ENCODE peak calls at places on chromosomes 7 and 10, in five cellular contexts. One of them, this sample, is unnamed.

GRCh38 chr7:63073736-63074135 is 924.9 kb upstream of the ZNF722 start:
- DNase-seq in T-helper 9 cell: no peak
- DNase-seq in activated T-helper 1 cell treated with anti-CD3 and anti-CD28 coated beads, Interleukin-12 subunit alpha, Interleukin-12 subunit beta, Interleukin-2, Interleukin-4 antibody, amounts not matched to agents 30 ng/mL and 10 ng/mL and 1 ng/mL, durations not matched to agents 14 hours and 24 hours and 36 hours: no peak
- DNase-seq in B cell: no peak
- DNase-seq in NCI-H1092 treated with DMSO at 0.1 percent for 48 hours: no peak
- DNase-seq in this sample: no peak

GRCh38 chr10:3761916-3762708 is 22.9 kb downstream of the KLF6 start:
- DNase-seq in T-helper 9 cell: no peak
- DNase-seq in activated T-helper 1 cell treated with anti-CD3 and anti-CD28 coated beads, Interleukin-12 subunit alpha, Interleukin-12 subunit beta, Interleukin-2, Interleukin-4 antibody, amounts not matched to agents 30 ng/mL and 10 ng/mL and 1 ng/mL, durations not matched to agents 14 hours and 24 hours and 36 hours: no peak
- DNase-seq in B cell: no peak
- DNase-seq in NCI-H1092 treated with DMSO at 0.1 percent for 48 hours: no peak
- DNase-seq in this sample: no peak

GRCh38 chr7:30285531-30286284 is 1.3 kb downstream of the ZNRF2 start:
- DNase-seq in T-helper 9 cell: peak; percentile 24
- DNase-seq in activated T-helper 1 cell treated with anti-CD3 and anti-CD28 coated beads, Interleukin-12 subunit alpha, Interleukin-12 subunit beta, Interleukin-2, Interleukin-4 antibody, amounts not matched to agents 30 ng/mL and 10 ng/mL and 1 ng/mL, durations not matched to agents 14 hours and 24 hours and 36 hours: peak; percentile 66
- DNase-seq in B cell: peak; percentile 63
- DNase-seq in NCI-H1092 treated with DMSO at 0.1 percent for 48 hours: peak; percentile 36
- DNase-seq in this sample: no peak

GRCh38 chr10:99854860-99855259 is 72.4 kb downstream of the ABCC2 start:
- DNase-seq in T-helper 9 cell: no peak
- DNase-seq in activated T-helper 1 cell treated with anti-CD3 and anti-CD28 coated beads, Interleukin-12 subunit alpha, Interleukin-12 subunit beta, Interleukin-2, Interleukin-4 antibody, amounts not matched to agents 30 ng/mL and 10 ng/mL and 1 ng/mL, durations not matched to agents 14 hours and 24 hours and 36 hours: no peak
- DNase-seq in B cell: no peak
- DNase-seq in NCI-H1092 treated with DMSO at 0.1 percent for 48 hours: peak; percentile 8
- DNase-seq in this sample: no peak

GRCh38 chr7:48244902-48245301 is 73.6 kb downstream of the ABCA13 start:
- DNase-seq in T-helper 9 cell: no peak
- DNase-seq in activated T-helper 1 cell treated with anti-CD3 and anti-CD28 coated beads, Interleukin-12 subunit alpha, Interleukin-12 subunit beta, Interleukin-2, Interleukin-4 antibody, amounts not matched to agents 30 ng/mL and 10 ng/mL and 1 ng/mL, durations not matched to agents 14 hours and 24 hours and 36 hours: no peak
- DNase-seq in B cell: no peak
- DNase-seq in NCI-H1092 treated with DMSO at 0.1 percent for 48 hours: no peak
- DNase-seq in this sample: no peak

GRCh38 chr10:119427263-119427864 is 115.2 kb downstream of the RGS10 start:
- DNase-seq in T-helper 9 cell: no peak
- DNase-seq in activated T-helper 1 cell treated with anti-CD3 and anti-CD28 coated beads, Interleukin-12 subunit alpha, Interleukin-12 subunit beta, Interleukin-2, Interleukin-4 antibody, amounts not matched to agents 30 ng/mL and 10 ng/mL and 1 ng/mL, durations not matched to agents 14 hours and 24 hours and 36 hours: no peak
- DNase-seq in B cell: no peak
- DNase-seq in NCI-H1092 treated with DMSO at 0.1 percent for 48 hours: no peak
- DNase-seq in this sample: no peak

GRCh38 chr7:19268737-19269136 is 123.5 kb upstream of the FERD3L start:
- DNase-seq in T-helper 9 cell: no peak
- DNase-seq in activated T-helper 1 cell treated with anti-CD3 and anti-CD28 coated beads, Interleukin-12 subunit alpha, Interleukin-12 subunit beta, Interleukin-2, Interleukin-4 antibody, amounts not matched to agents 30 ng/mL and 10 ng/mL and 1 ng/mL, durations not matched to agents 14 hours and 24 hours and 36 hours: no peak
- DNase-seq in B cell: no peak
- DNase-seq in NCI-H1092 treated with DMSO at 0.1 percent for 48 hours: no peak
- DNase-seq in this sample: no peak

GRCh38 chr7:39525926-39526325 is 40.3 kb upstream of the YAE1 start:
- DNase-seq in T-helper 9 cell: no peak
- DNase-seq in activated T-helper 1 cell treated with anti-CD3 and anti-CD28 coated beads, Interleukin-12 subunit alpha, Interleukin-12 subunit beta, Interleukin-2, Interleukin-4 antibody, amounts not matched to agents 30 ng/mL and 10 ng/mL and 1 ng/mL, durations not matched to agents 14 hours and 24 hours and 36 hours: no peak
- DNase-seq in B cell: no peak
- DNase-seq in NCI-H1092 treated with DMSO at 0.1 percent for 48 hours: no peak
- DNase-seq in this sample: no peak

GRCh38 chr10:60341969-60342368 is 47.7 kb downstream of the ANK3 start:
- DNase-seq in T-helper 9 cell: no peak
- DNase-seq in activated T-helper 1 cell treated with anti-CD3 and anti-CD28 coated beads, Interleukin-12 subunit alpha, Interleukin-12 subunit beta, Interleukin-2, Interleukin-4 antibody, amounts not matched to agents 30 ng/mL and 10 ng/mL and 1 ng/mL, durations not matched to agents 14 hours and 24 hours and 36 hours: no peak
- DNase-seq in B cell: no peak
- DNase-seq in NCI-H1092 treated with DMSO at 0.1 percent for 48 hours: no peak
- DNase-seq in this sample: no peak

GRCh38 chr7:8597565-8597964 is 164.2 kb downstream of the NXPH1 start:
- DNase-seq in T-helper 9 cell: no peak
- DNase-seq in activated T-helper 1 cell treated with anti-CD3 and anti-CD28 coated beads, Interleukin-12 subunit alpha, Interleukin-12 subunit beta, Interleukin-2, Interleukin-4 antibody, amounts not matched to agents 30 ng/mL and 10 ng/mL and 1 ng/mL, durations not matched to agents 14 hours and 24 hours and 36 hours: no peak
- DNase-seq in B cell: no peak
- DNase-seq in NCI-H1092 treated with DMSO at 0.1 percent for 48 hours: peak; percentile 91
- DNase-seq in this sample: no peak